ENCODE peak calls at places on chromosomes 6 and 20, in five cellular contexts. One of them, this sample, is unnamed.

GRCh38 chr20:46487628-46488027 is 25.7 kb downstream of the ZNF334 start:
- DNase-seq in H4: no peak
- DNase-seq in astrocyte of the cerebellum: no peak
- DNase-seq in T-cell: no peak
- DNase-seq in MCF 10A: no peak
- DNase-seq in this sample: no peak

GRCh38 chr20:5557123-5557522 is 193.1 kb upstream of the SHLD1 start:
- DNase-seq in H4: peak; percentile 33
- DNase-seq in astrocyte of the cerebellum: peak; percentile 12
- DNase-seq in T-cell: peak; percentile 33
- DNase-seq in MCF 10A: peak; percentile 56
- DNase-seq in this sample: peak; percentile 18

GRCh38 chr6:158703121-158703839 is 53.4 kb downstream of the SYTL3 start:
- DNase-seq in H4: no peak
- DNase-seq in astrocyte of the cerebellum: no peak
- DNase-seq in T-cell: no peak
- DNase-seq in MCF 10A: no peak
- DNase-seq in this sample: no peak

GRCh38 chr6:13024616-13025015 is 303.7 kb downstream of the TBC1D7 start:
- DNase-seq in H4: no peak
- DNase-seq in astrocyte of the cerebellum: peak; percentile 55
- DNase-seq in T-cell: no peak
- DNase-seq in MCF 10A: no peak
- DNase-seq in this sample: no peak

GRCh38 chr6:10403385-10404106 is 11.3 kb downstream of the TFAP2A start:
- DNase-seq in H4: peak; percentile 78
- DNase-seq in astrocyte of the cerebellum: peak; percentile 18
- DNase-seq in T-cell: no peak
- DNase-seq in MCF 10A: peak; percentile 93
- DNase-seq in this sample: no peak

GRCh38 chr6:158322724-158323560 is 10.7 kb downstream of the TULP4 start:
- DNase-seq in H4: peak; percentile 9
- DNase-seq in astrocyte of the cerebellum: peak; percentile 15
- DNase-seq in T-cell: no peak
- DNase-seq in MCF 10A: peak; percentile 68
- DNase-seq in this sample: no peak

GRCh38 chr20:38196016-38196415 is 30.9 kb upstream of the TGM2 start:
- DNase-seq in H4: no peak
- DNase-seq in astrocyte of the cerebellum: no peak
- DNase-seq in T-cell: no peak
- DNase-seq in MCF 10A: no peak
- DNase-seq in this sample: no peak

GRCh38 chr6:53651149-53651763 is 14.3 kb downstream of the KLHL31 start:
- DNase-seq in H4: peak; percentile 82
- DNase-seq in astrocyte of the cerebellum: peak; percentile 69
- DNase-seq in T-cell: peak; percentile 61
- DNase-seq in MCF 10A: peak; percentile 90
- DNase-seq in this sample: peak; percentile 43

GRCh38 chr20:15099130-15099529 is 761.7 kb upstream of the FLRT3 start:
- DNase-seq in H4: no peak
- DNase-seq in astrocyte of the cerebellum: no peak
- DNase-seq in T-cell: no peak
- DNase-seq in MCF 10A: no peak
- DNase-seq in this sample: no peak

GRCh38 chr6:38169826-38170526 is 350.4 kb downstream of the ZFAND3 start:
- DNase-seq in H4: no peak
- DNase-seq in astrocyte of the cerebellum: no peak
- DNase-seq in T-cell: no peak
- DNase-seq in MCF 10A: no peak
- DNase-seq in this sample: no peak

GRCh38 chr6:147774856-147775255 is 266.4 kb downstream of the SAMD5 start:
- DNase-seq in H4: no peak
- DNase-seq in astrocyte of the cerebellum: no peak
- DNase-seq in T-cell: no peak
- DNase-seq in MCF 10A: peak; percentile 21
- DNase-seq in this sample: no peak

GRCh38 chr6:161393839-161394364 is 120.0 kb upstream of the AGPAT4 start:
- DNase-seq in H4: peak; percentile 73
- DNase-seq in astrocyte of the cerebellum: peak; percentile 88
- DNase-seq in T-cell: peak; percentile 43
- DNase-seq in MCF 10A: peak; percentile 91
- DNase-seq in this sample: peak; percentile 21

GRCh38 chr6:144151010-144151727 is 852 bp downstream of the STX11 start:
- DNase-seq in H4: no peak
- DNase-seq in astrocyte of the cerebellum: no peak
- DNase-seq in T-cell: peak; percentile 59
- DNase-seq in MCF 10A: no peak
- DNase-seq in this sample: peak; percentile 17

GRCh38 chr6:168518867-168519266 is 77.9 kb downstream of the SMOC2 start:
- DNase-seq in H4: no peak
- DNase-seq in astrocyte of the cerebellum: no peak
- DNase-seq in T-cell: no peak
- DNase-seq in MCF 10A: no peak
- DNase-seq in this sample: no peak

GRCh38 chr20:23835716-23836115 is 9.2 kb upstream of the CST2 start:
- DNase-seq in H4: no peak
- DNase-seq in astrocyte of the cerebellum: no peak
- DNase-seq in T-cell: no peak
- DNase-seq in MCF 10A: no peak
- DNase-seq in this sample: no peak

GRCh38 chr6:169786349-169786748 is 34.9 kb downstream of the ERMARD start:
- DNase-seq in H4: no peak
- DNase-seq in astrocyte of the cerebellum: no peak
- DNase-seq in T-cell: no peak
- DNase-seq in MCF 10A: no peak
- DNase-seq in this sample: no peak

GRCh38 chr6:112253505-112253841 is 894 bp downstream of the LAMA4 start:
- DNase-seq in H4: no peak
- DNase-seq in astrocyte of the cerebellum: no peak
- DNase-seq in T-cell: no peak
- DNase-seq in MCF 10A: no peak
- DNase-seq in this sample: no peak

GRCh38 chr20:53345536-53346070 is 248.0 kb downstream of the ZNF217 start:
- DNase-seq in H4: no peak
- DNase-seq in astrocyte of the cerebellum: no peak
- DNase-seq in T-cell: no peak
- DNase-seq in MCF 10A: no peak
- DNase-seq in this sample: no peak

GRCh38 chr20:49712918-49713778 is 530 bp downstream of the B4GALT5 start:
- DNase-seq in H4: no peak
- DNase-seq in astrocyte of the cerebellum: no peak
- DNase-seq in T-cell: no peak
- DNase-seq in MCF 10A: no peak
- DNase-seq in this sample: peak; percentile 14

GRCh38 chr6:16278048-16278724 is 39.8 kb downstream of the GMPR start:
- DNase-seq in H4: no peak
- DNase-seq in astrocyte of the cerebellum: no peak
- DNase-seq in T-cell: no peak
- DNase-seq in MCF 10A: peak; percentile 39
- DNase-seq in this sample: no peak

GRCh38 chr20:7232796-7233195 is 465.3 kb downstream of the BMP2 start:
- DNase-seq in H4: no peak
- DNase-seq in astrocyte of the cerebellum: no peak
- DNase-seq in T-cell: no peak
- DNase-seq in MCF 10A: no peak
- DNase-seq in this sample: no peak